ENCODE peak calls at places on chromosome 13, in ten cellular contexts. Y is fibroblast of mammary gland; K is AG09309; S is foreskin fibroblast; A is left lung; N is sigmoid colon; E is cardiac fibroblast; G is CD4-positive, alpha-beta memory T cell; W is mammary epithelial cell; P is A549. R is an unnamed sample.
A peak's percentile ranks its signal among the peaks of the same experiment; 100 is the strongest.

GRCh38 chr13:90154311-90154960 is 1193.1 kb upstream of the MIR17HG start:
- DNase-seq in Y (peak; percentile 12), K (no peak), S (no peak), A (no peak), N (no peak), E (no peak), G (no peak), W (peak; percentile 23), P (no peak), R (peak; percentile 72)

GRCh38 chr13:48393698-48394085 is 19.2 kb downstream of the LPAR6 start:
- DNase-seq in Y (no peak), K (no peak), S (no peak), A (no peak), N (no peak), E (no peak), G (no peak), W (no peak), P (no peak), R (no peak)

GRCh38 chr13:26926371-26926770 is 165.8 kb upstream of the GPR12 start:
- DNase-seq in Y (no peak), K (no peak), S (no peak), A (no peak), N (no peak), E (no peak), G (no peak), W (no peak), P (no peak), R (no peak)

GRCh38 chr13:59532405-59532804 is 631.3 kb downstream of the DIAPH3 start:
- DNase-seq in Y (no peak), K (no peak), S (no peak), A (no peak), N (no peak), E (peak; percentile 24), G (no peak), W (peak; percentile 14), P (no peak), R (peak; percentile 50)

GRCh38 chr13:99322297-99323103 is 15.3 kb upstream of the GPR183 start:
- DNase-seq in Y (peak; percentile 92), K (peak; percentile 61), S (peak; percentile 69), A (no peak), N (no peak), E (peak; percentile 81), G (peak; percentile 72), W (peak; percentile 68), P (no peak), R (peak; percentile 56)

GRCh38 chr13:51717786-51718398 is 86.1 kb downstream of the DHRS12 start:
- DNase-seq in Y (peak; percentile 55), K (no peak), S (peak; percentile 43), A (no peak), N (no peak), E (peak; percentile 50), G (no peak), W (no peak), P (no peak), R (peak; percentile 29)

GRCh38 chr13:40275155-40275554 is 391.3 kb downstream of the FOXO1 start:
- DNase-seq in Y (no peak), K (no peak), S (no peak), A (no peak), N (no peak), E (no peak), G (no peak), W (no peak), P (no peak), R (no peak)

GRCh38 chr13:48318714-48319457 is 15.3 kb downstream of the RB1 start:
- DNase-seq in Y (peak; percentile 17), K (no peak), S (no peak), A (peak; percentile 82), N (peak; percentile 77), E (no peak), G (no peak), W (no peak), P (no peak), R (no peak)

DNA sequence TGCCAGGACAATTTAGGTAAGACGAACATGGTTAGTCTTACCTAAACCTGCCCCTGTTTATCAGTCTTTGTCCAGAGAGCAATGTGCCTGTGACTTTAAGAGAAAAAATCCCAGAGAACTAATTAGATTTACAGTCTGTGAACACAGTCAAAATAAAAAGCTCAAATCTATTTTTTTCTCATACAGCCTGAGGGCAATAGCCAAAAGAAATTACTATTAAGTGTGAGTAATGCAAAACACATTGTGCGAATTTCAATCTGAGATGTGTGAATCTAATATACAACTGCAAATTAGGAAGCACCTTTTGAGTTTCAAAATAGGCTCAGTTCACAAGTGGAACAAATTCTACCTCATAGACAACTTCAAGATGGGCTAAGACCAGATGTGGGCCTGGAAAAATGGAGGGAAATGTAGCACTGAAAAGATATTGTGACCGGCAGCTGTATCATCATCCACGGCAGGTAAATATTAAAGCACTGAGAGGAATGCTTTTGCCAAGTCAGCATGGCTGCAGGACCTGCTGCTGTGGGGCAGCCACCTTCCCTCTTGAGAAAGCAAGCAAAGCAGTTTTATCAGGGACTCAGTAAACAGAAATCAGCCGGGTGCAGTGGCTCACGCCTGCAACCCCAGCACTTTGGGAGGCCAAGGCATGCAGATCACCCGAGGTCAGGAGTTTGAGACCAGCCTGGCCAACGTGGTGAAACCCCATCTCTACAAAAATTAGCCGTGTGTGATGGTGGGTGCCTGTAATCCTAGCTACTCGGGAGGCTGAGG is 114.8 kb downstream of the KATNAL1 start:
- DNase-seq in Y (no peak), K (no peak), S (no peak), A (no peak), N (no peak), E (no peak), G (no peak), W (no peak), P (no peak), R (no peak)
- H3K4me3 ChIP-seq in Y (no peak overlapping the region), K (no peak overlapping the region), S (no peak overlapping the region), A (no peak overlapping the region), N (no peak overlapping the region), E (no peak overlapping the region), G (no peak overlapping the region), W (no peak overlapping the region), P (no peak overlapping the region), R (no peak overlapping the region)

GRCh38 chr13:33542309-33543088 is 256.9 kb upstream of the STARD13 start:
- DNase-seq in Y (peak; percentile 100), K (peak; percentile 99), S (peak; percentile 99), A (peak; percentile 98), N (peak; percentile 99), E (peak; percentile 100), G (peak; percentile 100), W (peak; percentile 98), P (peak; percentile 73), R (peak; percentile 100)

GRCh38 chr13:33541962-33542308 is 256.4 kb upstream of the STARD13 start:
- DNase-seq in Y (no peak), K (no peak), S (no peak), A (no peak), N (no peak), E (no peak), G (no peak), W (no peak), P (no peak), R (no peak)

GRCh38 chr13:33544308-33544707 is 258.8 kb upstream of the STARD13 start:
- DNase-seq in Y (no peak), K (no peak), S (no peak), A (no peak), N (no peak), E (no peak), G (no peak), W (no peak), P (no peak), R (no peak)

GRCh38 chr13:33543089-33543459 is 257.5 kb upstream of the STARD13 start:
- DNase-seq in Y (no peak), K (no peak), S (no peak), A (no peak), N (no peak), E (no peak), G (no peak), W (no peak), P (no peak), R (no peak)

DNA sequence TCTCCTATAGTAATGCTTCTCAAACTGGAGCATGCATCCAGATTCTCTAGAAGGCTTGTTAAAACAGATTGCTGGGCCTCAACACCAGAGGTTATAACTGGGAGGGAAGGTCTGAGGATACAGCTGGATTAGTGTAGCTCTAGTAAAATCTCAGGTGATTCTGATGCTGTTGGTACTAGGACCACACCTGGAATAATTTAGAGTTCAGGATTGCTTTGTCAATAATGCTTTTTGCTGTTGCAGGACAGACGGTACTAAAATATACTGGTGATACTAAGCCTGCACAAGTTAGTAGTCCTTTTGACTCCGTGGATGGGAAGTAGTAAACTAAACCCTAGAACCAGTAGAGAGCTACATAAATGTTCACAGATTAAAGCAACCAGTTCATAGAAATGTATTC is 258.1 kb upstream of the STARD13 start:
- DNase-seq in Y (no peak), K (no peak), S (no peak), A (no peak), N (no peak), E (peak; percentile 23), G (peak; percentile 12), W (peak; percentile 2), P (no peak), R (peak; percentile 14)
- H3K4me3 ChIP-seq in Y (no peak overlapping the region), K (no peak overlapping the region), S (peak overlapping the region; percentile 57), A (peak overlapping the region; percentile 46), N (no peak overlapping the region), E (no peak overlapping the region), G (peak overlapping the region; percentile 75), W (peak overlapping the region; percentile 56), P (peak overlapping the region; percentile 52), R (peak overlapping the region; percentile 71)

GRCh38 chr13:112699318-112699918 is 9.6 kb downstream of the ATP11A start:
- DNase-seq in Y (no peak), K (no peak), S (no peak), A (peak; percentile 34), N (peak; percentile 46), E (no peak), G (no peak), W (no peak), P (no peak), R (no peak)

GRCh38 chr13:112700291-112701060 is 10.6 kb downstream of the ATP11A start:
- DNase-seq in Y (no peak), K (no peak), S (no peak), A (peak; percentile 74), N (peak; percentile 50), E (no peak), G (no peak), W (no peak), P (no peak), R (no peak)

GRCh38 chr13:112696869-112697465 is 7.1 kb downstream of the ATP11A start:
- DNase-seq in Y (no peak), K (no peak), S (no peak), A (peak; percentile 78), N (peak; percentile 45), E (no peak), G (no peak), W (no peak), P (no peak), R (no peak)

GRCh38 chr13:112696001-112696868 is 6.4 kb downstream of the ATP11A start:
- DNase-seq in Y (no peak), K (no peak), S (no peak), A (peak; percentile 77), N (peak; percentile 47), E (no peak), G (no peak), W (no peak), P (no peak), R (no peak)

GRCh38 chr13:112697756-112698655 is 8.2 kb downstream of the ATP11A start:
- DNase-seq in Y (peak; percentile 60), K (peak; percentile 49), S (no peak), A (peak; percentile 42), N (peak; percentile 59), E (no peak), G (no peak), W (no peak), P (no peak), R (no peak)
- H3K4me3 ChIP-seq in Y (no peak overlapping the region), K (no peak overlapping the region), S (no peak overlapping the region), A (no peak overlapping the region), N (no peak overlapping the region), E (no peak overlapping the region), G (no peak overlapping the region), W (no peak overlapping the region), P (no peak overlapping the region), R (no peak overlapping the region)

GRCh38 chr13:112972258-112972657 is 3.2 kb downstream of the MCF2L start:
- DNase-seq in Y (no peak), K (no peak), S (no peak), A (no peak), N (no peak), E (no peak), G (no peak), W (no peak), P (no peak), R (no peak)
- H3K4me3 ChIP-seq in Y (no peak overlapping the region), K (no peak overlapping the region), S (no peak overlapping the region), A (no peak overlapping the region), N (no peak overlapping the region), E (no peak overlapping the region), G (no peak overlapping the region), W (no peak overlapping the region), P (no peak overlapping the region), R (no peak overlapping the region)